ENCODE peak calls at places on chromosomes 16 and 17, in five cellular contexts. A is stomach, X is T-helper 2 cell, M is activated B cell treated with CpG ODN at 0.5 μM for 24 hours, Z is brain microvascular endothelial cell. K is an unnamed sample.
A peak's percentile ranks its signal among the peaks of the same experiment; 100 is the strongest.

GRCh38 chr17:41451154-41451728 is 10.5 kb upstream of the KRT38 start:
- DNase-seq in A (no peak), X (no peak), M (no peak), Z (no peak), K (no peak)

GRCh38 chr16:75703341-75703740 is 2.1 kb upstream of the DUXB start:
- DNase-seq in A (no peak), X (no peak), M (no peak), Z (peak; percentile 4), K (no peak)

GRCh38 chr16:65111306-65111705 is 10.6 kb downstream of the CDH11 start:
- DNase-seq in A (no peak), X (no peak), M (no peak), Z (no peak), K (no peak)

GRCh38 chr17:81167638-81168037 is 1.6 kb upstream of the AATK start:
- DNase-seq in A (no peak), X (no peak), M (no peak), Z (no peak), K (no peak)

GRCh38 chr16:26672206-26672605 is 394.5 kb upstream of the C16orf82 start:
- DNase-seq in A (no peak), X (no peak), M (no peak), Z (no peak), K (no peak)

GRCh38 chr16:56645311-56645710 is 6.4 kb upstream of the MT1B start:
- DNase-seq in A (no peak), X (no peak), M (no peak), Z (no peak), K (no peak)

GRCh38 chr16:57304169-57305061 is 19.9 kb upstream of the PLLP start:
- DNase-seq in A (peak; percentile 77), X (peak; percentile 19), M (no peak), Z (peak; percentile 32), K (no peak)

GRCh38 chr17:78179372-78179771 is 7.5 kb downstream of the TK1 start:
- DNase-seq in A (peak; percentile 68), X (no peak), M (no peak), Z (peak; percentile 64), K (no peak)

GRCh38 chr17:31918701-31919128 is 17.2 kb upstream of the UTP6 start:
- DNase-seq in A (no peak), X (no peak), M (no peak), Z (no peak), K (no peak)

GRCh38 chr17:56171186-56171959 is 18.1 kb downstream of the ANKFN1 start:
- DNase-seq in A (no peak), X (no peak), M (no peak), Z (no peak), K (no peak)

GRCh38 chr16:81740163-81740562 is 38.9 kb upstream of the PLCG2 start:
- DNase-seq in A (no peak), X (no peak), M (peak; percentile 35), Z (no peak), K (peak; percentile 44)

GRCh38 chr16:58815188-58815888 is 81.2 kb upstream of the GOT2 start:
- DNase-seq in A (no peak), X (no peak), M (no peak), Z (no peak), K (no peak)